ENCODE peak calls at places on chromosomes 7 and 10, in ten cellular contexts. A is GM13976; X is ACHN; Z is stimulated activated CD8-positive, alpha-beta memory T cell treated with anti-CD3 and anti-CD28 coated beads, Interleukin-15, amount 100 ng/mL, for 24 hours; W is psoas muscle; I is GM19239; M is substantia nigra; L is stromal cell of bone marrow; T is left cardiac atrium; S is colonic mucosa. Q is an unnamed sample.

GRCh38 chr10:70085975-70086613 is 33.4 kb downstream of the MACROH2A2 start:
- DNase-seq in A (no peak), X (no peak), Z (no peak), W (no peak), I (no peak), M (no peak), L (no peak), T (no peak), S (no peak), Q (no peak)

GRCh38 chr7:55545496-55545895 is 26.8 kb downstream of the VOPP1 start:
- DNase-seq in A (no peak), X (peak; percentile 96), Z (no peak), W (no peak), I (no peak), M (no peak), L (peak; percentile 29), T (no peak), S (no peak), Q (peak; percentile 41)

GRCh38 chr10:101001225-101002035 is 1.8 kb downstream of the LZTS2 start:
- DNase-seq in A (no peak), X (peak; percentile 83), Z (no peak), W (peak; percentile 94), I (no peak), M (peak; percentile 50), L (peak; percentile 95), T (peak; percentile 92), S (peak; percentile 79), Q (peak; percentile 55)

GRCh38 chr10:130218936-130219335 is 82.7 kb downstream of the GLRX3 start:
- DNase-seq in A (no peak), X (no peak), Z (no peak), W (no peak), I (no peak), M (no peak), L (no peak), T (no peak), S (no peak), Q (no peak)

GRCh38 chr10:93065675-93066543 is 5.3 kb downstream of the CYP26C1 start:
- DNase-seq in A (peak; percentile 35), X (peak; percentile 40), Z (no peak), W (no peak), I (no peak), M (no peak), L (no peak), T (no peak), S (no peak), Q (no peak)

GRCh38 chr10:22779331-22780019 is 65.1 kb upstream of the PIP4K2A start:
- DNase-seq in A (no peak), X (peak; percentile 19), Z (no peak), W (no peak), I (no peak), M (no peak), L (no peak), T (no peak), S (no peak), Q (no peak)

GRCh38 chr7:151722533-151722932 is 154.4 kb downstream of the PRKAG2 start:
- DNase-seq in A (no peak), X (no peak), Z (no peak), W (no peak), I (no peak), M (no peak), L (no peak), T (no peak), S (no peak), Q (no peak)

GRCh38 chr10:44539178-44539577 is 154.3 kb upstream of the CXCL12 start:
- DNase-seq in A (no peak), X (no peak), Z (no peak), W (no peak), I (no peak), M (no peak), L (no peak), T (no peak), S (no peak), Q (no peak)

GRCh38 chr7:121304259-121304658 is 24.5 kb upstream of the WNT16 start:
- DNase-seq in A (no peak), X (no peak), Z (no peak), W (no peak), I (no peak), M (no peak), L (no peak), T (no peak), S (no peak), Q (no peak)

GRCh38 chr7:897771-898376 is 21.5 kb downstream of the GET4 start:
- DNase-seq in A (no peak), X (no peak), Z (no peak), W (peak; percentile 63), I (no peak), M (no peak), L (no peak), T (peak; percentile 60), S (no peak), Q (no peak)

GRCh38 chr10:95401704-95402469 is 111.1 kb upstream of the PDLIM1 start:
- DNase-seq in A (no peak), X (no peak), Z (no peak), W (no peak), I (no peak), M (no peak), L (no peak), T (no peak), S (no peak), Q (no peak)

GRCh38 chr10:5596611-5597341 is 69.6 kb downstream of the ASB13 start:
- DNase-seq in A (no peak), X (no peak), Z (no peak), W (peak; percentile 35), I (no peak), M (no peak), L (no peak), T (no peak), S (no peak), Q (no peak)

GRCh38 chr10:108852211-108852610 is 1071.1 kb downstream of the XPNPEP1 start:
- DNase-seq in A (peak; percentile 13), X (no peak), Z (no peak), W (no peak), I (peak; percentile 1), M (no peak), L (no peak), T (no peak), S (no peak), Q (no peak)

GRCh38 chr10:65581426-65582026 is 1344.3 kb upstream of the LRRTM3 start:
- DNase-seq in A (no peak), X (no peak), Z (no peak), W (no peak), I (no peak), M (no peak), L (no peak), T (no peak), S (no peak), Q (no peak)

GRCh38 chr10:71629131-71629530 is 90.4 kb downstream of the C10orf105 start:
- DNase-seq in A (no peak), X (no peak), Z (no peak), W (no peak), I (no peak), M (no peak), L (no peak), T (no peak), S (no peak), Q (no peak)

GRCh38 chr10:30805061-30805460 is 175.5 kb upstream of the LYZL2 start:
- DNase-seq in A (no peak), X (no peak), Z (no peak), W (no peak), I (no peak), M (no peak), L (no peak), T (no peak), S (no peak), Q (no peak)

GRCh38 chr10:78212134-78212785 is 178.6 kb downstream of the RPS24 start:
- DNase-seq in A (no peak), X (no peak), Z (no peak), W (peak; percentile 62), I (no peak), M (no peak), L (no peak), T (peak; percentile 68), S (no peak), Q (no peak)